ENCODE peak calls at places on chromosomes 12 and 14, in five cellular contexts. One of them, this sample, is unnamed.

GRCh38 chr14:32724864-32725550 is 213.7 kb upstream of the NPAS3 start:
- DNase-seq in IMR-90: peak; percentile 28
- DNase-seq in trophoblast cell: no peak
- DNase-seq in neuronal stem cell: no peak
- DNase-seq in mesenchymal stem cell: peak; percentile 46
- DNase-seq in this sample: no peak

GRCh38 chr12:7915911-7916403 is 20.0 kb downstream of the SLC2A3 start:
- DNase-seq in IMR-90: no peak
- DNase-seq in trophoblast cell: no peak
- DNase-seq in neuronal stem cell: no peak
- DNase-seq in mesenchymal stem cell: peak; percentile 39
- DNase-seq in this sample: peak; percentile 55

GRCh38 chr14:30211326-30211725 is 283.7 kb upstream of the PRKD1 start:
- DNase-seq in mesenchymal stem cell: no peak
- DNase-seq in neuronal stem cell: no peak
- DNase-seq in trophoblast cell: no peak
- DNase-seq in IMR-90: peak; percentile 34
- DNase-seq in this sample: no peak

GRCh38 chr14:55938249-55938791 is 179.9 kb upstream of the PELI2 start:
- DNase-seq in IMR-90: peak; percentile 19
- DNase-seq in mesenchymal stem cell: no peak
- DNase-seq in trophoblast cell: no peak
- DNase-seq in neuronal stem cell: no peak
- DNase-seq in this sample: no peak

GRCh38 chr12:21831671-21832357 is 57.3 kb upstream of the KCNJ8 start:
- DNase-seq in mesenchymal stem cell: no peak
- DNase-seq in IMR-90: peak; percentile 61
- DNase-seq in trophoblast cell: peak; percentile 5
- DNase-seq in neuronal stem cell: no peak
- DNase-seq in this sample: no peak

GRCh38 chr14:63654346-63654745 is 12.7 kb upstream of the WDR89 start:
- DNase-seq in neuronal stem cell: no peak
- DNase-seq in IMR-90: peak; percentile 74
- DNase-seq in trophoblast cell: peak; percentile 90
- DNase-seq in mesenchymal stem cell: no peak
- DNase-seq in this sample: no peak

GRCh38 chr12:80161612-80162011 is 62.3 kb downstream of the OTOGL start:
- DNase-seq in trophoblast cell: no peak
- DNase-seq in mesenchymal stem cell: no peak
- DNase-seq in IMR-90: no peak
- DNase-seq in neuronal stem cell: no peak
- DNase-seq in this sample: no peak

GRCh38 chr12:50132505-50133135 is 20.6 kb downstream of the COX14 start:
- DNase-seq in IMR-90: peak; percentile 61
- DNase-seq in neuronal stem cell: no peak
- DNase-seq in mesenchymal stem cell: peak; percentile 43
- DNase-seq in trophoblast cell: peak; percentile 84
- DNase-seq in this sample: no peak

GRCh38 chr14:54001189-54001878 is 44.7 kb upstream of the BMP4 start:
- DNase-seq in IMR-90: no peak
- DNase-seq in trophoblast cell: peak; percentile 56
- DNase-seq in mesenchymal stem cell: no peak
- DNase-seq in neuronal stem cell: no peak
- DNase-seq in this sample: no peak

GRCh38 chr12:88493651-88494050 is 86.6 kb downstream of the KITLG start:
- DNase-seq in IMR-90: peak; percentile 97
- DNase-seq in neuronal stem cell: no peak
- DNase-seq in trophoblast cell: no peak
- DNase-seq in mesenchymal stem cell: peak; percentile 74
- DNase-seq in this sample: no peak

GRCh38 chr12:32558941-32559340 is 120.2 kb upstream of the DNM1L start:
- DNase-seq in mesenchymal stem cell: peak; percentile 78
- DNase-seq in IMR-90: peak; percentile 67
- DNase-seq in trophoblast cell: no peak
- DNase-seq in neuronal stem cell: no peak
- DNase-seq in this sample: no peak

DNA sequence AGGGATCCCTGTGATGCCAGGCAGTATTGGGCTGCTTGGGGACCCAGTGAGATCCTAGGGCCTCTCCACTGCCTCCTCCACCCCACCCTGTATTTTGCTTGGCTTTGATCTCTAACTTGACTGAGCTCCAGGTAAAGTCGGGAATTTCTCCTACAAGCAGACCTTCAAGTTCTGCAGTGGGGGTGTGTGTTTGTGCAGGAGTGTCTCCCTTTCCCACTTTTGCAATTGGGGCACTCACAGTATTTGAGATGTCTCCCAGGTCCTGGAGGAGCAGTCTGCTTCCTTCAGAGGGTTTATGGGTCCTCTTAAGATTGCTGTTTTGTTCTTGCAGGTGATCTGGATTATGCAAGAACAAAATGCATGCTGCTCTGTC is 68.9 kb downstream of the ALG10B start:
- DNase-seq in IMR-90: no peak
- DNase-seq in neuronal stem cell: no peak
- DNase-seq in mesenchymal stem cell: no peak
- DNase-seq in trophoblast cell: no peak
- DNase-seq in this sample: no peak
- H3K4me3 ChIP-seq in IMR-90: no peak overlapping the region
- H3K4me3 ChIP-seq in neuronal stem cell: no peak overlapping the region
- H3K4me3 ChIP-seq in mesenchymal stem cell: no peak overlapping the region
- H3K4me3 ChIP-seq in trophoblast cell: no peak overlapping the region
- H3K4me3 ChIP-seq in this sample: no peak overlapping the region

DNA sequence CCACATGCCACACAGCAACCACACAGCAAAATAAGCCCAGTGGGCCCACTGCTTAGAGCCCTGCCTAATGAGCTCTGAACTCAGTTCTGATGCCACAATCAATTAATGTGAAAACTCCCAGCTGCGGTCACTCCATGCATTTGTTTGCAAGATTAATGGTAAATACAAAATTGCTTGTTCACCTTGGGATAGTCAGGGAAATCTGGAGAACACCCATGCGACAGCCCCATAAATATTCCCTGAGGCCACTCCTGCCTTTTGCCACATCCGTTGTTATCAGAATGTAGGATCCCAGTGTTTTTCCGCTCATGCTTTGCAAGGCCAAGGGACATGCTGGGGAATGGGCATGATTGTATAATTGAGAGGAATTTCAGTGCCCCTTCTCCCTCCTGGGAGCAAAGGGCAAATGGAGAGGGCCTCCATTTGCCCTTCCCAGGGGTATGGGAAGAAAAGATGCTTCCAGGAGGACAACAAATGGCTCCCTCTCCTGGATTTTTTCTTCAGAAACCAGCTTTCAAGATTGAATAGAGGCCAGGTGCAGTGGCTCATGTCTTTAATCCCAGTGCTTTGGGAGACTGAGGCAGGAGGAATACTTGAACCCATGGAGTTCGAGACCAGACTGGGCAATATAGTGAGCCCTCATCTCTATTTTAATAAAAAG is 30.8 kb upstream of the CMKLR1 start:
- DNase-seq in trophoblast cell: no peak
- DNase-seq in neuronal stem cell: no peak
- DNase-seq in mesenchymal stem cell: no peak
- DNase-seq in IMR-90: no peak
- DNase-seq in this sample: no peak
- H2BK5ac ChIP-seq in trophoblast cell: no peak overlapping the region
- H2BK5ac ChIP-seq in neuronal stem cell: no peak overlapping the region
- H2BK5ac ChIP-seq in mesenchymal stem cell: no peak overlapping the region
- H2BK5ac ChIP-seq in IMR-90: no peak overlapping the region
- H2BK5ac ChIP-seq in this sample: no peak overlapping the region

GRCh38 chr12:109200825-109201495 is 84.6 kb downstream of the ACACB start:
- DNase-seq in neuronal stem cell: no peak
- DNase-seq in IMR-90: no peak
- DNase-seq in trophoblast cell: no peak
- DNase-seq in mesenchymal stem cell: no peak
- DNase-seq in this sample: no peak

GRCh38 chr12:109202770-109203169 is 86.4 kb downstream of the ACACB start:
- DNase-seq in neuronal stem cell: no peak
- DNase-seq in trophoblast cell: no peak
- DNase-seq in IMR-90: no peak
- DNase-seq in mesenchymal stem cell: no peak
- DNase-seq in this sample: no peak

GRCh38 chr12:109201496-109201885 is 85.1 kb downstream of the ACACB start:
- DNase-seq in neuronal stem cell: no peak
- DNase-seq in mesenchymal stem cell: no peak
- DNase-seq in trophoblast cell: no peak
- DNase-seq in IMR-90: no peak
- DNase-seq in this sample: no peak

GRCh38 chr12:109199324-109199723 is 82.9 kb downstream of the ACACB start:
- DNase-seq in IMR-90: no peak
- DNase-seq in trophoblast cell: no peak
- DNase-seq in neuronal stem cell: no peak
- DNase-seq in mesenchymal stem cell: no peak
- DNase-seq in this sample: no peak

GRCh38 chr12:109203480-109203879 is 87.1 kb downstream of the ACACB start:
- DNase-seq in mesenchymal stem cell: no peak
- DNase-seq in trophoblast cell: no peak
- DNase-seq in neuronal stem cell: no peak
- DNase-seq in IMR-90: no peak
- DNase-seq in this sample: no peak
- H3K14ac ChIP-seq in mesenchymal stem cell: no peak overlapping the region
- H3K14ac ChIP-seq in trophoblast cell: no peak overlapping the region
- H3K14ac ChIP-seq in neuronal stem cell: no peak overlapping the region
- H3K14ac ChIP-seq in IMR-90: no peak overlapping the region
- H3K14ac ChIP-seq in this sample: no peak overlapping the region

GRCh38 chr14:36020120-36021029 is 156.1 kb downstream of the PTCSC3 start:
- DNase-seq in mesenchymal stem cell: no peak
- DNase-seq in IMR-90: no peak
- DNase-seq in trophoblast cell: no peak
- DNase-seq in neuronal stem cell: peak; percentile 59
- DNase-seq in this sample: no peak
- H3K4me3 ChIP-seq in mesenchymal stem cell: no peak overlapping the region
- H3K4me3 ChIP-seq in IMR-90: no peak overlapping the region
- H3K4me3 ChIP-seq in trophoblast cell: no peak overlapping the region
- H3K4me3 ChIP-seq in neuronal stem cell: no peak overlapping the region
- H3K4me3 ChIP-seq in this sample: no peak overlapping the region

DNA sequence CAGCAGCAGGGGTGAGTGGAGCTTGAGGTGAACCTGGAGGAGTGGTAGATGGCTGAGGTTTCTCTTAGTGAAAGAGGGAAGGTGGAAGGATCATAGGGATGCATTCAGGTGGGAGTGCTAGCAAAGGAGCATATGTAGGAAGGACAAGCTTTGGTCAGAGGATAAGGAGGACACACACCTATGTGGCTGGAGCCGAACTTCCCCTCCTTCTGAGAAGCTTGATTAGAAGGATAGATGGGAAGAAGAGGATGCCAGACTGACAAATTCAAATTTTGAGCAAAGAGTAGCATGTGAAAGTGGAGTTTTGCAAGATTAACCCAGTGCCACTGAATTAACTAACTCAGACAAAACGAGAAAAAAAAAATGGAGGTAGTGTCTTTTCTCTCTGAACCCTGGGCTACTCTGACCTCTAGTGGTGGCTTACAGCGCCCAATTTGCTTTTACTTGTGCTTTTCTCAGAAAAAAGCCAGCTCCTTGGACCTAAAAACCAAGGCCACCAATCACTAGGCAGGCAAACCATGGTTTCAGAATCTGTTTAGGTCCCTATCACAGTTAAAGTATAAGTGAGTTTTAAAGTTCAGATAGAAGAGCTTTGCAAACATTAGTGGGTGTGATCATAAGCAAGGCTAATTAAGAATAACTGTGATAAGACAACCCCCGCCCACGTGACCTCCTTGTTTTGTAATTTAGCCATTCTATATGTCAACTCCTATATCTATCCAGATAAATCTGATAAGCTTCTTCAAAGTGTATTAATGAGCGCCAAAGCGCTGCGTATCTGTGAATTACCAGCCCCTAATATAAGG is 15.5 kb downstream of the EMP1 start:
- DNase-seq in mesenchymal stem cell: peak; percentile 83
- DNase-seq in trophoblast cell: peak; percentile 91
- DNase-seq in neuronal stem cell: peak; percentile 65
- DNase-seq in IMR-90: peak; percentile 71
- DNase-seq in this sample: peak; percentile 73
- H2BK5ac ChIP-seq in mesenchymal stem cell: no peak overlapping the region
- H2BK5ac ChIP-seq in trophoblast cell: no peak overlapping the region
- H2BK5ac ChIP-seq in neuronal stem cell: no peak overlapping the region
- H2BK5ac ChIP-seq in IMR-90: peak overlapping the region; percentile 8
- H2BK5ac ChIP-seq in this sample: no peak overlapping the region

This sample was measured in H1.